ENCODE peak calls at places on chromosome 16, in six cellular contexts. One of them, this sample, is unnamed.

GRCh38 chr16:88387941-88388627 is 5.3 kb downstream of the ZNF469 start:
- DNase-seq in CD4-positive, alpha-beta T cell: no peak
- DNase-seq in right lobe of liver: no peak
- DNase-seq in tibial nerve: no peak
- DNase-seq in SK-N-SH: no peak
- DNase-seq in H1: no peak
- DNase-seq in this sample: no peak

GRCh38 chr16:65833171-65833871 is 533.2 kb upstream of the CDH5 start:
- DNase-seq in CD4-positive, alpha-beta T cell: no peak
- DNase-seq in right lobe of liver: no peak
- DNase-seq in tibial nerve: no peak
- DNase-seq in SK-N-SH: peak; percentile 53
- DNase-seq in H1: no peak
- DNase-seq in this sample: no peak

GRCh38 chr16:56672761-56673536 is 3.3 kb downstream of the MT1H start:
- DNase-seq in CD4-positive, alpha-beta T cell: no peak
- DNase-seq in right lobe of liver: no peak
- DNase-seq in tibial nerve: no peak
- DNase-seq in SK-N-SH: no peak
- DNase-seq in H1: no peak
- DNase-seq in this sample: no peak

GRCh38 chr16:15660203-15660601 is 10.2 kb downstream of the NDE1 start:
- DNase-seq in CD4-positive, alpha-beta T cell: no peak
- DNase-seq in right lobe of liver: no peak
- DNase-seq in tibial nerve: no peak
- DNase-seq in SK-N-SH: no peak
- DNase-seq in H1: no peak
- DNase-seq in this sample: no peak

GRCh38 chr16:15507299-15507958 is 73.0 kb downstream of the BMERB1 start:
- DNase-seq in CD4-positive, alpha-beta T cell: no peak
- DNase-seq in right lobe of liver: no peak
- DNase-seq in tibial nerve: no peak
- DNase-seq in SK-N-SH: no peak
- DNase-seq in H1: no peak
- DNase-seq in this sample: no peak

GRCh38 chr16:55292491-55292890 is 31.5 kb upstream of the IRX6 start:
- DNase-seq in CD4-positive, alpha-beta T cell: no peak
- DNase-seq in right lobe of liver: no peak
- DNase-seq in tibial nerve: no peak
- DNase-seq in SK-N-SH: no peak
- DNase-seq in H1: no peak
- DNase-seq in this sample: no peak

GRCh38 chr16:48035142-48035541 is 120.7 kb downstream of the ABCC12 start:
- DNase-seq in CD4-positive, alpha-beta T cell: no peak
- DNase-seq in right lobe of liver: no peak
- DNase-seq in tibial nerve: no peak
- DNase-seq in SK-N-SH: no peak
- DNase-seq in H1: no peak
- DNase-seq in this sample: no peak

GRCh38 chr16:57128787-57129389 is 36.5 kb downstream of the CPNE2 start:
- DNase-seq in CD4-positive, alpha-beta T cell: peak; percentile 27
- DNase-seq in right lobe of liver: no peak
- DNase-seq in tibial nerve: no peak
- DNase-seq in SK-N-SH: no peak
- DNase-seq in H1: no peak
- DNase-seq in this sample: no peak

GRCh38 chr16:51849715-51850114 is 697.2 kb downstream of the TOX3 start:
- DNase-seq in CD4-positive, alpha-beta T cell: no peak
- DNase-seq in right lobe of liver: no peak
- DNase-seq in tibial nerve: no peak
- DNase-seq in SK-N-SH: no peak
- DNase-seq in H1: no peak
- DNase-seq in this sample: no peak

GRCh38 chr16:8708546-8708945 is 34.1 kb downstream of the ABAT start:
- DNase-seq in CD4-positive, alpha-beta T cell: no peak
- DNase-seq in right lobe of liver: no peak
- DNase-seq in tibial nerve: no peak
- DNase-seq in SK-N-SH: no peak
- DNase-seq in H1: no peak
- DNase-seq in this sample: no peak

GRCh38 chr16:2009791-2010510 is at the start of gene ZNF598:
- DNase-seq in CD4-positive, alpha-beta T cell: peak; percentile 57
- DNase-seq in right lobe of liver: peak; percentile 85
- DNase-seq in tibial nerve: peak; percentile 65
- DNase-seq in SK-N-SH: peak; percentile 98
- DNase-seq in H1: peak; percentile 82
- DNase-seq in this sample: peak; percentile 72

GRCh38 chr16:24771132-24771778 is 41.8 kb downstream of the TNRC6A start:
- DNase-seq in CD4-positive, alpha-beta T cell: no peak
- DNase-seq in right lobe of liver: no peak
- DNase-seq in tibial nerve: no peak
- DNase-seq in SK-N-SH: no peak
- DNase-seq in H1: no peak
- DNase-seq in this sample: no peak

GRCh38 chr16:66935319-66936011 is at the start of gene CES2:
- DNase-seq in CD4-positive, alpha-beta T cell: no peak
- DNase-seq in right lobe of liver: peak; percentile 97
- DNase-seq in tibial nerve: no peak
- DNase-seq in SK-N-SH: peak; percentile 71
- DNase-seq in H1: no peak
- DNase-seq in this sample: no peak

GRCh38 chr16:57145046-57145963 is 40.5 kb downstream of the PSME3IP1 start:
- DNase-seq in CD4-positive, alpha-beta T cell: no peak
- DNase-seq in right lobe of liver: peak; percentile 42
- DNase-seq in tibial nerve: no peak
- DNase-seq in SK-N-SH: no peak
- DNase-seq in H1: no peak
- DNase-seq in this sample: no peak

GRCh38 chr16:66692341-66692740 is 4.2 kb downstream of the CMTM4 start:
- DNase-seq in CD4-positive, alpha-beta T cell: no peak
- DNase-seq in right lobe of liver: no peak
- DNase-seq in tibial nerve: no peak
- DNase-seq in SK-N-SH: no peak
- DNase-seq in H1: no peak
- DNase-seq in this sample: no peak

GRCh38 chr16:25007284-25007984 is 7.7 kb downstream of the ARHGAP17 start:
- DNase-seq in CD4-positive, alpha-beta T cell: no peak
- DNase-seq in right lobe of liver: peak; percentile 6
- DNase-seq in tibial nerve: no peak
- DNase-seq in SK-N-SH: no peak
- DNase-seq in H1: no peak
- DNase-seq in this sample: no peak

GRCh38 chr16:27549607-27549856 is 181 bp downstream of the GTF3C1 start:
- DNase-seq in CD4-positive, alpha-beta T cell: no peak
- DNase-seq in right lobe of liver: no peak
- DNase-seq in tibial nerve: no peak
- DNase-seq in SK-N-SH: no peak
- DNase-seq in H1: no peak
- DNase-seq in this sample: no peak

GRCh38 chr16:11791144-11791828 is 5.8 kb downstream of the ZC3H7A start:
- DNase-seq in CD4-positive, alpha-beta T cell: no peak
- DNase-seq in right lobe of liver: peak; percentile 33
- DNase-seq in tibial nerve: no peak
- DNase-seq in SK-N-SH: no peak
- DNase-seq in H1: no peak
- DNase-seq in this sample: no peak

GRCh38 chr16:81237282-81237681 is 1.2 kb upstream of the BCO1 start:
- DNase-seq in CD4-positive, alpha-beta T cell: no peak
- DNase-seq in right lobe of liver: peak; percentile 88
- DNase-seq in tibial nerve: no peak
- DNase-seq in SK-N-SH: no peak
- DNase-seq in H1: no peak
- DNase-seq in this sample: no peak

GRCh38 chr16:84730406-84731106 is 30.8 kb downstream of the USP10 start:
- DNase-seq in CD4-positive, alpha-beta T cell: no peak
- DNase-seq in right lobe of liver: peak; percentile 71
- DNase-seq in tibial nerve: no peak
- DNase-seq in SK-N-SH: peak; percentile 50
- DNase-seq in H1: peak; percentile 14
- DNase-seq in this sample: no peak

GRCh38 chr16:84027607-84028006 is 15.0 kb downstream of the SLC38A8 start:
- DNase-seq in CD4-positive, alpha-beta T cell: no peak
- DNase-seq in right lobe of liver: no peak
- DNase-seq in tibial nerve: no peak
- DNase-seq in SK-N-SH: no peak
- DNase-seq in H1: no peak
- DNase-seq in this sample: no peak

GRCh38 chr16:30756781-30757100 is 5.1 kb downstream of the CFAP119 start:
- DNase-seq in CD4-positive, alpha-beta T cell: no peak
- DNase-seq in right lobe of liver: no peak
- DNase-seq in tibial nerve: no peak
- DNase-seq in SK-N-SH: no peak
- DNase-seq in H1: no peak
- DNase-seq in this sample: no peak

GRCh38 chr16:86165479-86165878 is 266.5 kb downstream of the IRF8 start:
- DNase-seq in CD4-positive, alpha-beta T cell: no peak
- DNase-seq in right lobe of liver: no peak
- DNase-seq in tibial nerve: no peak
- DNase-seq in SK-N-SH: no peak
- DNase-seq in H1: no peak
- DNase-seq in this sample: no peak
- H3K9me3 ChIP-seq in CD4-positive, alpha-beta T cell: peaks cover 4% of the 10 kb centered on the region
- H3K9me3 ChIP-seq in right lobe of liver: no peaks in the 10 kb centered on the region
- H3K9me3 ChIP-seq in tibial nerve: no peaks in the 10 kb centered on the region
- H3K9me3 ChIP-seq in SK-N-SH: no peaks in the 10 kb centered on the region
- H3K9me3 ChIP-seq in H1: peaks cover 8% of the 10 kb centered on the region
- H3K9me3 ChIP-seq in this sample: no peaks in the 10 kb centered on the region

DNA sequence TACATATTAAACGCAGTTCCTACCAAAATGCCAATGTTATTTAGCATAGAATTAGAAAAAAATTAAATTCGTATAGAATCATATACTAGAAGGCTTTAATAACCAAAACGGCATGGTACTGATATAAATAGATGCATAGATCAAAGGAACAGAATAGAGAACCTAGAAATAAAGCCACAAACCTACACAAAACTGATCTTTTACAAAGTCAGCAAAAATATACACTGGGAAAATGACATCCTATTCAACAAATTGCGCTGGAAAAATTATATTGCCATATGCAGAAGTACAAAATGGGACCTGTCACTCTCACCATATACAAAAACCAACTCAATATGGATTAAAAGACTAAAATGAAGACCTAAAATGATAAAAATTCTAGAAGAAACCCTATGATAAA is 1882.6 kb downstream of the TP53TG3F start:
- DNase-seq in CD4-positive, alpha-beta T cell: no peak
- DNase-seq in right lobe of liver: no peak
- DNase-seq in tibial nerve: no peak
- DNase-seq in SK-N-SH: no peak
- DNase-seq in H1: no peak
- DNase-seq in this sample: no peak
- H3K9me3 ChIP-seq in CD4-positive, alpha-beta T cell: peaks cover 13% of the 10 kb centered on the region
- H3K9me3 ChIP-seq in right lobe of liver: no peaks in the 10 kb centered on the region
- H3K9me3 ChIP-seq in tibial nerve: peaks cover 11% of the 10 kb centered on the region
- H3K9me3 ChIP-seq in SK-N-SH: no peaks in the 10 kb centered on the region
- H3K9me3 ChIP-seq in H1: peaks cover 49% of the 10 kb centered on the region
- H3K9me3 ChIP-seq in this sample: no peaks in the 10 kb centered on the region

DNA sequence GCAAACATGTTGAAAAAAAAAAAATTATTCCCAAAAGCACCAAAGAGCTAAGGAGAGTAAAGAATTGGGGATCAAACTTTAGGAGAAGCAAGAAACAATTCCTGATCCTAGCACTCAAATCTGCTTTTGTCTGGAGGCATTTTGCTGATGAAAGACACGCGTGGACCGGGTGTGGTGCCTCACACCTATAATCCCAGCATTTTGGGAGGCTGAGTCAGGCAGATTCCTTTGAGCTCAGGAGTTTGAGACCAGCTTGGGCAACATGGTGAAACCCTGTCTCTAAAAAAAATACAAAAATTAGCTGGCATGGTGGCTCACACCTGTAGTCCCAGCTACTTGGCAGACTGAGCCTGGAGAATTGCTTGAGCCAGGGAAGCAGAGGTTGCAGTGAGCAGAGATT is 35.4 kb downstream of the ZFP90 start:
- DNase-seq in CD4-positive, alpha-beta T cell: no peak
- DNase-seq in right lobe of liver: no peak
- DNase-seq in tibial nerve: no peak
- DNase-seq in SK-N-SH: no peak
- DNase-seq in H1: no peak
- DNase-seq in this sample: no peak
- H3K9me3 ChIP-seq in CD4-positive, alpha-beta T cell: peaks cover 96% of the 10 kb centered on the region
- H3K9me3 ChIP-seq in right lobe of liver: peaks cover 28% of the 10 kb centered on the region
- H3K9me3 ChIP-seq in tibial nerve: peaks cover 81% of the 10 kb centered on the region
- H3K9me3 ChIP-seq in SK-N-SH: no peaks in the 10 kb centered on the region
- H3K9me3 ChIP-seq in H1: peaks cover 33% of the 10 kb centered on the region
- H3K9me3 ChIP-seq in this sample: peaks cover 35% of the 10 kb centered on the region

GRCh38 chr16:64730261-64730660 is 391.6 kb downstream of the CDH11 start:
- DNase-seq in CD4-positive, alpha-beta T cell: no peak
- DNase-seq in right lobe of liver: no peak
- DNase-seq in tibial nerve: no peak
- DNase-seq in SK-N-SH: no peak
- DNase-seq in H1: no peak
- DNase-seq in this sample: no peak
- H3K9me3 ChIP-seq in CD4-positive, alpha-beta T cell: no peaks in the 10 kb centered on the region
- H3K9me3 ChIP-seq in right lobe of liver: no peaks in the 10 kb centered on the region
- H3K9me3 ChIP-seq in tibial nerve: no peaks in the 10 kb centered on the region
- H3K9me3 ChIP-seq in SK-N-SH: no peaks in the 10 kb centered on the region
- H3K9me3 ChIP-seq in H1: no peaks in the 10 kb centered on the region
- H3K9me3 ChIP-seq in this sample: no peaks in the 10 kb centered on the region

GRCh38 chr16:3317315-3317999 is 12.2 kb downstream of the ZNF75A start:
- DNase-seq in CD4-positive, alpha-beta T cell: no peak
- DNase-seq in right lobe of liver: no peak
- DNase-seq in tibial nerve: no peak
- DNase-seq in SK-N-SH: no peak
- DNase-seq in H1: no peak
- DNase-seq in this sample: no peak
- H3K9me3 ChIP-seq in CD4-positive, alpha-beta T cell: peaks cover 96% of the 10 kb centered on the region
- H3K9me3 ChIP-seq in right lobe of liver: peaks cover 71% of the 10 kb centered on the region
- H3K9me3 ChIP-seq in tibial nerve: peaks cover 93% of the 10 kb centered on the region
- H3K9me3 ChIP-seq in SK-N-SH: peaks cover 21% of the 10 kb centered on the region
- H3K9me3 ChIP-seq in H1: peaks cover 96% of the 10 kb centered on the region
- H3K9me3 ChIP-seq in this sample: peaks cover 54% of the 10 kb centered on the region

GRCh38 chr16:35868630-35869029 is 2409.2 kb downstream of the TP53TG3F start:
- DNase-seq in CD4-positive, alpha-beta T cell: no peak
- DNase-seq in right lobe of liver: no peak
- DNase-seq in tibial nerve: no peak
- DNase-seq in SK-N-SH: no peak
- DNase-seq in H1: no peak
- DNase-seq in this sample: no peak
- H3K9me3 ChIP-seq in CD4-positive, alpha-beta T cell: peaks cover 28% of the 10 kb centered on the region
- H3K9me3 ChIP-seq in right lobe of liver: no peaks in the 10 kb centered on the region
- H3K9me3 ChIP-seq in tibial nerve: no peaks in the 10 kb centered on the region
- H3K9me3 ChIP-seq in SK-N-SH: no peaks in the 10 kb centered on the region
- H3K9me3 ChIP-seq in H1: peaks cover 60% of the 10 kb centered on the region
- H3K9me3 ChIP-seq in this sample: peaks cover 3% of the 10 kb centered on the region